ENCODE peak calls at places on chromosome 22, in nine cellular contexts. Z is CD8-positive, alpha-beta T cell; H is GOT3; M is Caco-2; G is activated naive CD8-positive, alpha-beta T cell treated with anti-CD3 and anti-CD28 coated beads, Interleukin-2, amount 50 U/mL, for 16 hours; T is stimulated activated CD4-positive, alpha-beta T cell treated with anti-CD3 and anti-CD28 coated beads, TNF-alpha, amount 100 ng/mL, for 1 hour; O is activated T-cell treated with anti-CD3 and anti-CD28 coated beads for 1 hour; J is GM04504; B is tibial artery. A is an unnamed sample.

GRCh38 chr22:48651981-48652538 is 1175.6 kb downstream of the BRD1 start:
- DNase-seq in Z (no peak), H (no peak), M (no peak), G (no peak), T (no peak), O (no peak), J (no peak), B (no peak), A (no peak)

GRCh38 chr22:20980938-20981722 is 967 bp upstream of the LZTR1 start:
- DNase-seq in Z (no peak), H (no peak), M (no peak), G (no peak), T (no peak), O (no peak), J (no peak), B (no peak), A (no peak)

GRCh38 chr22:38202437-38203089 is 769 bp downstream of the MAFF start:
- DNase-seq in Z (peak; percentile 53), H (peak; percentile 55), M (peak; percentile 72), G (peak; percentile 23), T (no peak), O (peak; percentile 40), J (peak; percentile 66), B (peak; percentile 96), A (peak; percentile 64)

GRCh38 chr22:45218974-45219373 is 21.7 kb downstream of the KIAA0930 start:
- DNase-seq in Z (no peak), H (no peak), M (no peak), G (no peak), T (no peak), O (no peak), J (no peak), B (no peak), A (peak; percentile 12)

GRCh38 chr22:44494497-44494896 is 3.5 kb downstream of the RTL6 start:
- DNase-seq in Z (no peak), H (no peak), M (no peak), G (no peak), T (no peak), O (no peak), J (no peak), B (no peak), A (no peak)

GRCh38 chr22:16601437-16602223 is 9.0 kb upstream of the CCT8L2 start:
- DNase-seq in Z (peak; percentile 10), H (peak; percentile 22), M (no peak), G (no peak), T (no peak), O (no peak), J (no peak), B (no peak), A (no peak)

GRCh38 chr22:50340157-50340879 is 2.8 kb upstream of the PPP6R2 start:
- DNase-seq in Z (no peak), H (no peak), M (peak; percentile 55), G (no peak), T (no peak), O (no peak), J (no peak), B (no peak), A (no peak)

GRCh38 chr22:27107824-27108223 is 450.4 kb downstream of the MIAT start:
- DNase-seq in Z (no peak), H (no peak), M (no peak), G (no peak), T (no peak), O (no peak), J (peak; percentile 84), B (peak; percentile 88), A (no peak)

GRCh38 chr22:37254206-37254866 is 10.3 kb upstream of the RAC2 start:
- DNase-seq in Z (no peak), H (no peak), M (no peak), G (no peak), T (no peak), O (no peak), J (no peak), B (no peak), A (no peak)

GRCh38 chr22:46661221-46661851 is 41.1 kb downstream of the GRAMD4 start:
- DNase-seq in Z (peak; percentile 36), H (no peak), M (no peak), G (no peak), T (peak; percentile 32), O (no peak), J (no peak), B (no peak), A (peak; percentile 58)

GRCh38 chr22:47202819-47203553 is 440.5 kb downstream of the TBC1D22A start:
- DNase-seq in Z (no peak), H (no peak), M (no peak), G (no peak), T (no peak), O (no peak), J (no peak), B (no peak), A (no peak)

GRCh38 chr22:44732661-44733060 is 19.7 kb upstream of the ARHGAP8 start:
- DNase-seq in Z (no peak), H (no peak), M (no peak), G (no peak), T (no peak), O (no peak), J (no peak), B (no peak), A (no peak)

GRCh38 chr22:35645646-35646045 is 2.6 kb upstream of the APOL6 start:
- DNase-seq in Z (no peak), H (no peak), M (no peak), G (no peak), T (no peak), O (no peak), J (no peak), B (no peak), A (no peak)

GRCh38 chr22:38455530-38456271 is 702 bp upstream of the KCNJ4 start:
- DNase-seq in Z (no peak), H (no peak), M (peak; percentile 75), G (no peak), T (no peak), O (no peak), J (no peak), B (no peak), A (no peak)

GRCh38 chr22:26364066-26365015 is 64.7 kb upstream of the ASPHD2 start:
- DNase-seq in Z (peak; percentile 50), H (no peak), M (peak; percentile 73), G (peak; percentile 6), T (peak; percentile 6), O (peak; percentile 6), J (peak; percentile 61), B (peak; percentile 28), A (peak; percentile 46)

GRCh38 chr22:49799431-49800075 is 28.1 kb downstream of the BRD1 start:
- DNase-seq in Z (no peak), H (no peak), M (no peak), G (no peak), T (no peak), O (no peak), J (no peak), B (no peak), A (no peak)

GRCh38 chr22:35349368-35349703 is 31.6 kb upstream of the HMOX1 start:
- DNase-seq in Z (no peak), H (no peak), M (no peak), G (no peak), T (no peak), O (no peak), J (no peak), B (no peak), A (no peak)